ENCODE peak calls at places on chromosomes 1 and 21, in four cellular contexts. V is CD8-positive, alpha-beta T cell; H is ascending aorta; Z is naive thymus-derived CD4-positive, alpha-beta T cell. I is an unnamed sample.

GRCh38 chr1:205437570-205437969 is 15.7 kb upstream of the LEMD1 start:
- DNase-seq in V (no peak), Z (no peak), H (no peak), I (no peak)

GRCh38 chr1:9730096-9730901 is 78.8 kb downstream of the PIK3CD start:
- DNase-seq in H (no peak), Z (no peak), V (no peak), I (no peak)

GRCh38 chr1:24932284-24932683 is 2.2 kb upstream of the RUNX3 start:
- DNase-seq in H (no peak), Z (peak), V (peak), I (no peak)

GRCh38 chr1:119001181-119002018 is 13.3 kb upstream of the TBX15 start:
- DNase-seq in H (no peak), V (no peak), Z (no peak), I (no peak)

GRCh38 chr21:18384771-18385170 is 18.8 kb downstream of the TMPRSS15 start:
- DNase-seq in Z (no peak), V (no peak), H (no peak), I (no peak)

GRCh38 chr1:207058878-207059867 is 6.1 kb downstream of the PFKFB2 start:
- DNase-seq in H (no peak), V (no peak), Z (no peak), I (no peak)

GRCh38 chr1:3060601-3061551 is 8.1 kb upstream of the PRDM16 start:
- DNase-seq in H (peak), Z (peak), V (no peak), I (no peak)

GRCh38 chr21:36077758-36078157 is 7.9 kb downstream of the CBR1 start:
- DNase-seq in Z (no peak), H (no peak), V (no peak), I (no peak)

GRCh38 chr1:155166373-155167165 is 6.5 kb downstream of the KRTCAP2 start:
- DNase-seq in H (no peak), V (no peak), Z (no peak), I (no peak)

GRCh38 chr1:189185077-189185476 is 1292.6 kb downstream of the BRINP3 start:
- DNase-seq in V (no peak), H (no peak), Z (no peak), I (no peak)

GRCh38 chr1:4678318-4678717 is 23.9 kb downstream of the AJAP1 start:
- DNase-seq in Z (no peak), H (no peak), V (no peak), I (no peak)

GRCh38 chr1:157696966-157697628 is 3.5 kb downstream of the FCRL3 start:
- DNase-seq in H (no peak), V (no peak), Z (no peak), I (no peak)

GRCh38 chr1:101847608-101848007 is 149.1 kb downstream of the OLFM3 start:
- DNase-seq in V (no peak), H (no peak), Z (no peak), I (no peak)

GRCh38 chr1:181919729-181919991 is 141.9 kb downstream of the ZNF648 start:
- DNase-seq in V (no peak), Z (no peak), H (no peak), I (no peak)

GRCh38 chr1:8281843-8282509 is 35.9 kb upstream of the SLC45A1 start:
- DNase-seq in V (no peak), H (no peak), Z (no peak), I (no peak)

GRCh38 chr1:145751491-145752021 is 32.3 kb downstream of the CD160 start:
- DNase-seq in Z (no peak), V (no peak), H (no peak), I (no peak)

GRCh38 chr1:205172729-205173366 is 38.7 kb downstream of the DSTYK start:
- DNase-seq in H (no peak), V (no peak), Z (no peak), I (no peak)

GRCh38 chr1:156232222-156232621 is 9.8 kb upstream of the BGLAP start:
- DNase-seq in V (no peak), H (no peak), Z (no peak), I (no peak)

GRCh38 chr1:154445040-154445472 is 39.9 kb downstream of the IL6R start:
- DNase-seq in Z (no peak), H (no peak), V (no peak), I (no peak)

GRCh38 chr1:92992066-92992465 is 30.8 kb upstream of the DIPK1A start:
- DNase-seq in Z (no peak), H (no peak), V (no peak), I (no peak)

GRCh38 chr1:226355679-226356583 is 47.0 kb upstream of the LIN9 start:
- DNase-seq in V (no peak), H (no peak), Z (no peak), I (no peak)

GRCh38 chr1:226063362-226064167 is 1.0 kb downstream of the H3-3A start:
- DNase-seq in Z (peak), V (peak), H (peak), I (no peak)

GRCh38 chr1:109740615-109741373 is at the start of gene GSTM3:
- DNase-seq in V (no peak), Z (no peak), H (peak), I (no peak)

GRCh38 chr1:206909167-206909882 is 12.1 kb downstream of the IL24 start:
- DNase-seq in V (peak), Z (peak), H (no peak), I (no peak)

GRCh38 chr1:9827558-9828185 is 3.9 kb upstream of the CLSTN1 start:
- DNase-seq in V (no peak), Z (no peak), H (no peak), I (no peak)

GRCh38 chr1:90710579-90711536 is 6.2 kb downstream of the BARHL2 start:
- DNase-seq in V (no peak), H (no peak), Z (no peak), I (no peak)

GRCh38 chr1:8439015-8439702 is 121.2 kb downstream of the SLC45A1 start:
- DNase-seq in V (no peak), Z (no peak), H (peak), I (no peak)

GRCh38 chr21:45830720-45831366 is 150.7 kb upstream of the COL6A1 start:
- DNase-seq in Z (no peak), H (no peak), V (no peak), I (no peak)

GRCh38 chr21:39637197-39637970 is 24.6 kb downstream of the B3GALT5 start:
- DNase-seq in H (no peak), V (no peak), Z (no peak), I (no peak)

GRCh38 chr1:203888807-203889251 is 27.4 kb downstream of the SNRPE start:
- DNase-seq in V (no peak), H (no peak), Z (no peak), I (no peak)
- H3K27ac ChIP-seq in V (no peak), H (no peak), Z (no peak), I (no peak)

DNA sequence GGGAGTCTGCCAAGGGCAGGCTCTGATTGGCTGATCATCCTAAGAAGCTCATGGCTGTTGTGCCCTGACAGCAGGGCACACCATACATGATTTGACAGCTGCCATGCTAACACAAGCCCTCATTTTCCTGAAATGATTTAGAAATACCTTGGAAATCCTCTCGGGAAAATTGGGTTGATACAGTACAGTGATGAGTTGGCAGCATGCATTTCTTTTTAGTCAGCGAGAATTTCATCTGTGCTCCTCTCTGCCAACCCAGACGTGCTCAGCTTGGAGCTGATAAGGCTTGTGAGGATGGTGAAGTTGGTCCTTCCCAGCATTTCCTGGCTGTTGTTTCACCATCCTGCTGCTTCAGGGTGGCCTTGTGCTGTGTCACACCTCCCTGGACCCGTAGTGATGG is 22.6 kb upstream of the KCNQ4 start:
- DNase-seq in H (no peak), Z (no peak), V (no peak), I (no peak)
- H3K27ac ChIP-seq in H (no peak), Z (no peak), V (no peak), I (no peak)

GRCh38 chr1:236280438-236281285 is 1.1 kb downstream of the ERO1B start:
- DNase-seq in Z (peak), H (no peak), V (peak), I (no peak)
- H3K27ac ChIP-seq in Z (peak), H (peak), V (peak), I (peak)

DNA sequence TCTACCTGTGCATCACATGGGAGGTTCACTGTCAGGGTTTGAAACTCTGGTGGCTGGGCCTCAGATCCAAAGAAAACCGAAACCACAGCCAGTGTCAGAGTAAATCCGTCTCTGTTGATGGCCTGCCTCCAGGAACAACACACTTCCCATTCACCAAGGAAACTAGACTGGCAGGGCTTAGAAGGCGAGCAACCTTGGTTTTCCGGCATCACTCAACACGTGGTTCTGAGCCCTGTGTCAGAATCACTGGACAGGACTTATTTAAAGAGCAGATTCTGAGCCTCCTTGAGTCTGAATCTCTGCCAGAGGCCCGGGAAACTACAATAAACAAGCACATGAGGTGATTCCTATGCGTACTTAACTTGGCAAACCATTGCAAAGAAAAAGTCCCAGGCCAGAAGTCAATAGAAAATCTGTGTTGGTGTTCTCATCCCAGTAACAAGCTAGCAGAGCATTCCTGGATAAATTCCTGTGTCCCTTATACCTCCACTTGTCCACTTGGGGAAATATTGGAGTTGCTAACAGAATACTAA is 70.0 kb downstream of the KCTD3 start:
- DNase-seq in V (no peak), Z (no peak), H (peak), I (no peak)
- H3K27ac ChIP-seq in V (no peak), Z (no peak), H (peak), I (peak)

I was measured in esophagus squamous epithelium.